ENCODE peak calls at places on chromosomes 13 and 19, in four cellular contexts. E is K562, H is H1, M is SK-N-SH. I is an unnamed sample.

GRCh38 chr19:55173717-55174409 is 6.2 kb downstream of the SYT5 start:
- DNase-seq in H (peak), M (peak), E (peak), I (no peak)

GRCh38 chr19:18465214-18465963 is 27.5 kb upstream of the ISYNA1 start:
- DNase-seq in M (no peak), E (no peak), H (no peak), I (no peak)

GRCh38 chr19:12244370-12244769 is 50.3 kb downstream of the ZNF44 start:
- DNase-seq in H (no peak), M (no peak), E (no peak), I (no peak)

GRCh38 chr19:23384858-23385257 is 10.4 kb downstream of the ZNF91 start:
- DNase-seq in M (no peak), E (no peak), H (no peak), I (no peak)

GRCh38 chr19:1311543-1312091 is 25.9 kb downstream of the EFNA2 start:
- DNase-seq in E (no peak), M (no peak), H (no peak), I (no peak)

GRCh38 chr19:33403973-33404304 is 30.4 kb downstream of the CEBPG start:
- DNase-seq in H (no peak), M (no peak), E (no peak), I (no peak)

GRCh38 chr13:41917641-41918040 is 43.3 kb downstream of the VWA8 start:
- DNase-seq in E (no peak), M (no peak), H (no peak), I (no peak)

GRCh38 chr13:48192536-48192935 is 40.5 kb upstream of the ITM2B start:
- DNase-seq in H (no peak), E (no peak), M (no peak), I (no peak)

GRCh38 chr19:16376241-16376640 is 51.6 kb downstream of the KLF2 start:
- DNase-seq in H (no peak), E (no peak), M (no peak), I (no peak)

GRCh38 chr19:16375157-16375935 is 50.7 kb downstream of the KLF2 start:
- DNase-seq in E (no peak), H (no peak), M (no peak), I (no peak)

GRCh38 chr19:16377521-16377920 is 52.9 kb downstream of the KLF2 start:
- DNase-seq in M (no peak), E (no peak), H (no peak), I (no peak)

GRCh38 chr19:16375936-16376185 is 51.2 kb downstream of the KLF2 start:
- DNase-seq in E (no peak), M (no peak), H (no peak), I (no peak)

DNA sequence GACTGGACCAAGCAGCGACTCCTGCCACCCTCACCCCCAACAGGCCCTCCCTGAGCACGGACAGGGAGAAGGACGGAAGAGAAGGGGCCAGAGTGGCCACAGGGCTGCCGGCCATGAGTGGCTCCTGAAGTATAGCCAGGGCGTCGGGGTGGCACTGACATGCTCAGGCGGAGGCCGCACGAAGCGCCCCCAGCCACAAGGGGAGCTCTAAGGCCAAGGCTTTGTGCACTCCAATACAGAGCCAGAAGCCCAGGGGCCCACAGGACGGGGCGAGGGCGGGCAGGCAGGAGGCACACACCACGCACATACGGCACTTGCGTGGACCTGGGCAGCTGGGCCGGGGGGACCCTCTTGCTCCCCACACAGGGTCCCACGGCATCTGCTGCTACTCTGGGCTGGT is 52.0 kb downstream of the KLF2 start:
- DNase-seq in H (peak), E (peak), M (peak), I (no peak)
- TF ChIP-seq USF2 in H (no peak), E (no peak), M (no peak), I (no peak)

GRCh38 chr19:41941410-41942202 is 13.4 kb upstream of the ERFL start:
- DNase-seq in H (no peak), M (no peak), E (no peak), I (no peak)

GRCh38 chr19:41937525-41937924 is 9.3 kb upstream of the ERFL start:
- DNase-seq in E (no peak), H (no peak), M (no peak), I (no peak)

GRCh38 chr19:41937976-41938375 is 9.7 kb upstream of the ERFL start:
- DNase-seq in M (peak), E (no peak), H (no peak), I (no peak)

GRCh38 chr19:41940443-41941409 is 12.5 kb upstream of the ERFL start:
- DNase-seq in E (peak), M (peak), H (no peak), I (no peak)

GRCh38 chr19:41939861-41940442 is 11.7 kb upstream of the ERFL start:
- DNase-seq in E (peak), H (peak), M (peak), I (no peak)
- TF ChIP-seq NRF1 in E (no peak), H (no peak), M (no peak), I (no peak)

DNA sequence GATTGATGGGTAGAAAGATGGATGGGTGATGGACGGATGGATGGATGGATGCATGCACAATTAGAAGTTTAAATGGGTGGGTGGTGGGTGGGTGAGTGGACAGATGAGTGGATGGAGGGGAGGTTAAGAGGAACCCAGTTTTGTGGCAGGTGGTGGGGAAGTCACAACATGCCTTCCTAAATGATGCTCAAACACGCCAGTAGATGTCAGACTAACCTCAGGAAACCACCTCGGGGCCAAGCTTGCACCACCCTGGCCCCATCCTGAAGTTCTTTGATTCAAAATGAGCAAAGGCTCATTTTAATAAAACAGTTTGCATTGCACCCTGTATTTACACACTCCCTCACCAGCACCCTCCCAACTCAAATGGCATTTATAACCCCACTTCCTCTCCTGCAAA is 91.3 kb upstream of the CACNA1A start:
- DNase-seq in M (peak), E (peak), H (peak), I (peak)
- TF ChIP-seq USF2 in M (no peak), E (no peak), H (no peak), I (no peak)

DNA sequence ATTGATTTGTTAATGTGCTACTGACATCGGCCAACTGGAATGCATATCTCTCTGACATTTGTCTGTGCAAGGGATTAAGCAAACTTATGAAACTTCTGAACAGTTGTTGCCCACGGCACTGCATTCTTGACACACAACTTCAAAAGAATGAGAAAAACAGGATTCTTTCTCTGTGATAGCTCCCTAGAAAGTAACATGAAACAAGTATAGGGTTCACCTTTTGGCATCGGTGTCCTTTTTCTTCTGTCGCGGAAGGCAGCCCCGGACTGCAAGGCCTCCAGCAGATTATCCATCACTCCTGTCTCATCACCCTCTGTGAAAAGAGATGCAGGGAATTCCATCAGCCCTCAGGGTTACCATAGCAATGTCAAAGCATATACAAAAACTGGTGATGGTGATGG is 389.2 kb downstream of the DIAPH3 start:
- DNase-seq in M (no peak), E (no peak), H (no peak), I (no peak)
- TF ChIP-seq NRF1 in M (no peak), E (no peak), H (no peak), I (no peak)

DNA sequence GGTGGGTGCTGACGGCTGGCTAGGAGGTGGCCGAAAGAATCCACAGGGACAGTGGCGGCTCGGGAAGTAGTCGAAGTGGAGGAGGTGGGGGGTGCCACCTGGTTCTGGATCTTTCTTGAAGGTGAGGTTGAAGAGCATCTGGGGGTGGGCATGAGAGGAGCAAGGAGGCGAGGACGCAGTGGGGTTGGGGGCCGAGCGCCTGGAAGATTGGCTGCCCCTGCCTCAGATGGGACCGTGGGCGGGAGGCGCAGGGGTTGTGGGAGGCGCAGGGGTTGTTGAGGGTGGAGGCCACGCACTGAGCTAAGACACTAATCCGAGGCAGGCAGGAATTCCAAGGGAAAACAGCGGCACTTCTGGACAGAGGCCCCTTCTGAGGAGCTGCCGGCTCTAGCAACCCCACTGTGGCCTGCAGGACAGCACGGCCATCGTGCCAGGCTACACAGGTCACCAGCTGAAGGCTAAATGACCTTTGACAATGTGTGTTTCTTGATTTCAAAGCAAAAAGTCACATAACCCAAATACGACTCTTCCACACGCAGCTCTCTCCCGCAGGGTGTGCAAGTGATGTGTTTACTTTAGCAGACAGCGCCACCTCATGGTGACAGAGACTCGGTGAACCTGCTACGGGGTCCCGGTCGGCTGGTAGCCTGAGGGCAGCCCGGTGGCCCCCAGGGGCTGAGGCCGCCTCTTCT is 44.1 kb upstream of the RANBP3 start:
- DNase-seq in E (peak), M (peak), H (peak), I (peak)
- TF ChIP-seq USF2 in E (no peak), M (no peak), H (no peak), I (no peak)

DNA sequence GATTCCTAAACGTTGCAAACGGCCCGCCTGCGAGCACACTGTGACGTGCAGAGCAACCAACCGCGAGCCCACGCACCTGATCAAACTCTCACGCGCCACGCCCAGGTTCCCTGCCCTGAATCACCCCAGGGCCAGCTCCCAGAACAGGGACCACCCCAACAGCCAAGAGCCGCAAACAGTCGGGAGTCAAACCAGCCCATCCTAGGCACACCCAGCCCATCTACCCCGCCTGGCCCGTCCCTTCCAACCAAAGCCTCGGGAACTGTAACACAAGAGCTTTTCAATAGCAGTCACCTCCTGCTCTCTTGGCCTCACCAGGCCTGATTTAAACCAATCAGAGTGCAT is 8.9 kb downstream of the PIP5K1C start:
- DNase-seq in E (no peak), M (peak), H (no peak), I (no peak)
- TF ChIP-seq NRF1 in E (no peak), M (no peak), H (no peak), I (no peak)

GRCh38 chr13:46178143-46178542 is 3.8 kb downstream of the LCP1 start:
- DNase-seq in H (no peak), M (no peak), E (no peak), I (no peak)
- TF ChIP-seq USF2 in H (no peak), M (no peak), E (no peak), I (no peak)

GRCh38 chr13:29301027-29301426 is 294.5 kb downstream of the SLC7A1 start:
- DNase-seq in H (peak), M (no peak), E (no peak), I (no peak)

GRCh38 chr13:29304148-29304547 is 291.3 kb downstream of the SLC7A1 start:
- DNase-seq in M (no peak), H (no peak), E (no peak), I (no peak)
- TF ChIP-seq NRF1 in M (no peak), H (no peak), E (no peak), I (no peak)

GRCh38 chr19:46546194-46546896 is 50.7 kb upstream of the PNMA8B start:
- DNase-seq in E (peak), M (peak), H (peak), I (no peak)
- TF ChIP-seq USF2 in E (peak), M (peak), H (peak), I (no peak)